ENCODE peak calls at places on chromosome 6, in four cellular contexts. One of them, this sample, is unnamed.
A peak's percentile ranks its signal among the peaks of the same experiment; 100 is the strongest.

GRCh38 chr6:137659871-137660270 is 165.7 kb upstream of the OLIG3 start:
- DNase-seq in RPMI7951: no peak
- DNase-seq in activated CD8-positive, alpha-beta T cell treated with anti-CD3 and anti-CD28 coated beads, Interleukin-2, amount 10 ng/mL, durations not matched to agents 7 days and 5 days: no peak
- DNase-seq in GM03348: no peak
- DNase-seq in this sample: no peak

GRCh38 chr6:165317723-165318122 is 8.3 kb upstream of the C6orf118 start:
- DNase-seq in RPMI7951: no peak
- DNase-seq in activated CD8-positive, alpha-beta T cell treated with anti-CD3 and anti-CD28 coated beads, Interleukin-2, amount 10 ng/mL, durations not matched to agents 7 days and 5 days: no peak
- DNase-seq in GM03348: no peak
- DNase-seq in this sample: no peak

GRCh38 chr6:33433560-33434191 is 13.8 kb downstream of the SYNGAP1 start:
- DNase-seq in RPMI7951: no peak
- DNase-seq in activated CD8-positive, alpha-beta T cell treated with anti-CD3 and anti-CD28 coated beads, Interleukin-2, amount 10 ng/mL, durations not matched to agents 7 days and 5 days: no peak
- DNase-seq in GM03348: no peak
- DNase-seq in this sample: no peak

GRCh38 chr6:1424306-1424927 is 35.0 kb downstream of the FOXF2 start:
- DNase-seq in RPMI7951: peak; percentile 70
- DNase-seq in activated CD8-positive, alpha-beta T cell treated with anti-CD3 and anti-CD28 coated beads, Interleukin-2, amount 10 ng/mL, durations not matched to agents 7 days and 5 days: peak; percentile 38
- DNase-seq in GM03348: peak; percentile 78
- DNase-seq in this sample: peak; percentile 51

GRCh38 chr6:159250633-159251032 is 81.4 kb downstream of the FNDC1 start:
- DNase-seq in RPMI7951: no peak
- DNase-seq in activated CD8-positive, alpha-beta T cell treated with anti-CD3 and anti-CD28 coated beads, Interleukin-2, amount 10 ng/mL, durations not matched to agents 7 days and 5 days: no peak
- DNase-seq in GM03348: no peak
- DNase-seq in this sample: no peak

GRCh38 chr6:44041461-44042260 is 85.6 kb downstream of the MRPL14 start:
- DNase-seq in RPMI7951: peak; percentile 99
- DNase-seq in activated CD8-positive, alpha-beta T cell treated with anti-CD3 and anti-CD28 coated beads, Interleukin-2, amount 10 ng/mL, durations not matched to agents 7 days and 5 days: no peak
- DNase-seq in GM03348: peak; percentile 92
- DNase-seq in this sample: peak; percentile 96

GRCh38 chr6:34791164-34791841 is 580 bp upstream of the BLTP3A start:
- DNase-seq in RPMI7951: peak; percentile 32
- DNase-seq in activated CD8-positive, alpha-beta T cell treated with anti-CD3 and anti-CD28 coated beads, Interleukin-2, amount 10 ng/mL, durations not matched to agents 7 days and 5 days: no peak
- DNase-seq in GM03348: peak; percentile 56
- DNase-seq in this sample: no peak

GRCh38 chr6:150719099-150719767 is 119.5 kb downstream of the PLEKHG1 start:
- DNase-seq in RPMI7951: no peak
- DNase-seq in activated CD8-positive, alpha-beta T cell treated with anti-CD3 and anti-CD28 coated beads, Interleukin-2, amount 10 ng/mL, durations not matched to agents 7 days and 5 days: no peak
- DNase-seq in GM03348: no peak
- DNase-seq in this sample: no peak

GRCh38 chr6:144405173-144405572 is 120.0 kb downstream of the UTRN start:
- DNase-seq in RPMI7951: peak; percentile 59
- DNase-seq in activated CD8-positive, alpha-beta T cell treated with anti-CD3 and anti-CD28 coated beads, Interleukin-2, amount 10 ng/mL, durations not matched to agents 7 days and 5 days: no peak
- DNase-seq in GM03348: no peak
- DNase-seq in this sample: peak; percentile 21

GRCh38 chr6:147095316-147095715 is 108.9 kb upstream of the STXBP5 start:
- DNase-seq in RPMI7951: peak; percentile 28
- DNase-seq in activated CD8-positive, alpha-beta T cell treated with anti-CD3 and anti-CD28 coated beads, Interleukin-2, amount 10 ng/mL, durations not matched to agents 7 days and 5 days: no peak
- DNase-seq in GM03348: no peak
- DNase-seq in this sample: no peak

GRCh38 chr6:102229271-102229670 is 835.8 kb downstream of the GRIK2 start:
- DNase-seq in RPMI7951: no peak
- DNase-seq in activated CD8-positive, alpha-beta T cell treated with anti-CD3 and anti-CD28 coated beads, Interleukin-2, amount 10 ng/mL, durations not matched to agents 7 days and 5 days: no peak
- DNase-seq in GM03348: no peak
- DNase-seq in this sample: no peak

GRCh38 chr6:21078497-21078896 is 515.1 kb upstream of the SOX4 start:
- DNase-seq in RPMI7951: no peak
- DNase-seq in activated CD8-positive, alpha-beta T cell treated with anti-CD3 and anti-CD28 coated beads, Interleukin-2, amount 10 ng/mL, durations not matched to agents 7 days and 5 days: no peak
- DNase-seq in GM03348: no peak
- DNase-seq in this sample: no peak

GRCh38 chr6:42766163-42766670 is 15.6 kb upstream of the BICRAL start:
- DNase-seq in RPMI7951: peak; percentile 82
- DNase-seq in activated CD8-positive, alpha-beta T cell treated with anti-CD3 and anti-CD28 coated beads, Interleukin-2, amount 10 ng/mL, durations not matched to agents 7 days and 5 days: no peak
- DNase-seq in GM03348: peak; percentile 57
- DNase-seq in this sample: no peak

GRCh38 chr6:161211380-161212035 is 62.4 kb downstream of the AGPAT4 start:
- DNase-seq in RPMI7951: no peak
- DNase-seq in activated CD8-positive, alpha-beta T cell treated with anti-CD3 and anti-CD28 coated beads, Interleukin-2, amount 10 ng/mL, durations not matched to agents 7 days and 5 days: no peak
- DNase-seq in GM03348: no peak
- DNase-seq in this sample: no peak

GRCh38 chr6:158413814-158414563 is 101.7 kb downstream of the TULP4 start:
- DNase-seq in RPMI7951: no peak
- DNase-seq in activated CD8-positive, alpha-beta T cell treated with anti-CD3 and anti-CD28 coated beads, Interleukin-2, amount 10 ng/mL, durations not matched to agents 7 days and 5 days: no peak
- DNase-seq in GM03348: no peak
- DNase-seq in this sample: no peak

GRCh38 chr6:166743925-166744653 is 117.0 kb upstream of the RPS6KA2 start:
- DNase-seq in RPMI7951: no peak
- DNase-seq in activated CD8-positive, alpha-beta T cell treated with anti-CD3 and anti-CD28 coated beads, Interleukin-2, amount 10 ng/mL, durations not matched to agents 7 days and 5 days: no peak
- DNase-seq in GM03348: no peak
- DNase-seq in this sample: no peak

GRCh38 chr6:33455051-33455450 is 675 bp downstream of the ZBTB9 start:
- DNase-seq in RPMI7951: no peak
- DNase-seq in activated CD8-positive, alpha-beta T cell treated with anti-CD3 and anti-CD28 coated beads, Interleukin-2, amount 10 ng/mL, durations not matched to agents 7 days and 5 days: no peak
- DNase-seq in GM03348: no peak
- DNase-seq in this sample: no peak

GRCh38 chr6:699319-699718 is 6.4 kb upstream of the EXOC2 start:
- DNase-seq in RPMI7951: no peak
- DNase-seq in activated CD8-positive, alpha-beta T cell treated with anti-CD3 and anti-CD28 coated beads, Interleukin-2, amount 10 ng/mL, durations not matched to agents 7 days and 5 days: no peak
- DNase-seq in GM03348: no peak
- DNase-seq in this sample: no peak

GRCh38 chr6:41222045-41222444 is 6.1 kb upstream of the TREML4 start:
- DNase-seq in RPMI7951: no peak
- DNase-seq in activated CD8-positive, alpha-beta T cell treated with anti-CD3 and anti-CD28 coated beads, Interleukin-2, amount 10 ng/mL, durations not matched to agents 7 days and 5 days: no peak
- DNase-seq in GM03348: no peak
- DNase-seq in this sample: no peak

GRCh38 chr6:136113736-136114173 is 136.4 kb downstream of the MTFR2 start:
- DNase-seq in RPMI7951: peak; percentile 47
- DNase-seq in activated CD8-positive, alpha-beta T cell treated with anti-CD3 and anti-CD28 coated beads, Interleukin-2, amount 10 ng/mL, durations not matched to agents 7 days and 5 days: no peak
- DNase-seq in GM03348: peak; percentile 47
- DNase-seq in this sample: peak; percentile 88

GRCh38 chr6:42696526-42697267 is 25.7 kb downstream of the PRPH2 start:
- DNase-seq in RPMI7951: no peak
- DNase-seq in activated CD8-positive, alpha-beta T cell treated with anti-CD3 and anti-CD28 coated beads, Interleukin-2, amount 10 ng/mL, durations not matched to agents 7 days and 5 days: no peak
- DNase-seq in GM03348: peak; percentile 82
- DNase-seq in this sample: peak; percentile 49

GRCh38 chr6:113050010-113050893 is 703.1 kb downstream of the RFPL4B start:
- DNase-seq in RPMI7951: peak; percentile 64
- DNase-seq in activated CD8-positive, alpha-beta T cell treated with anti-CD3 and anti-CD28 coated beads, Interleukin-2, amount 10 ng/mL, durations not matched to agents 7 days and 5 days: no peak
- DNase-seq in GM03348: peak; percentile 27
- DNase-seq in this sample: no peak

GRCh38 chr6:84657025-84657424 is 107.4 kb downstream of the TBX18 start:
- DNase-seq in RPMI7951: no peak
- DNase-seq in activated CD8-positive, alpha-beta T cell treated with anti-CD3 and anti-CD28 coated beads, Interleukin-2, amount 10 ng/mL, durations not matched to agents 7 days and 5 days: no peak
- DNase-seq in GM03348: no peak
- DNase-seq in this sample: no peak

GRCh38 chr6:44036196-44036595 is 91.1 kb downstream of the MRPL14 start:
- DNase-seq in RPMI7951: peak; percentile 24
- DNase-seq in activated CD8-positive, alpha-beta T cell treated with anti-CD3 and anti-CD28 coated beads, Interleukin-2, amount 10 ng/mL, durations not matched to agents 7 days and 5 days: no peak
- DNase-seq in GM03348: peak; percentile 60
- DNase-seq in this sample: no peak

GRCh38 chr6:53044071-53044470 is 21.1 kb upstream of the FBXO9 start:
- DNase-seq in RPMI7951: peak; percentile 44
- DNase-seq in activated CD8-positive, alpha-beta T cell treated with anti-CD3 and anti-CD28 coated beads, Interleukin-2, amount 10 ng/mL, durations not matched to agents 7 days and 5 days: no peak
- DNase-seq in GM03348: no peak
- DNase-seq in this sample: no peak

GRCh38 chr6:131258010-131258652 is 122.9 kb downstream of the AKAP7 start:
- DNase-seq in RPMI7951: no peak
- DNase-seq in activated CD8-positive, alpha-beta T cell treated with anti-CD3 and anti-CD28 coated beads, Interleukin-2, amount 10 ng/mL, durations not matched to agents 7 days and 5 days: no peak
- DNase-seq in GM03348: no peak
- DNase-seq in this sample: no peak

GRCh38 chr6:25934735-25935313 is 4.3 kb upstream of the SLC17A2 start:
- DNase-seq in RPMI7951: no peak
- DNase-seq in activated CD8-positive, alpha-beta T cell treated with anti-CD3 and anti-CD28 coated beads, Interleukin-2, amount 10 ng/mL, durations not matched to agents 7 days and 5 days: no peak
- DNase-seq in GM03348: no peak
- DNase-seq in this sample: no peak

GRCh38 chr6:41576667-41577066 is 30.5 kb downstream of the FOXP4 start:
- DNase-seq in RPMI7951: no peak
- DNase-seq in activated CD8-positive, alpha-beta T cell treated with anti-CD3 and anti-CD28 coated beads, Interleukin-2, amount 10 ng/mL, durations not matched to agents 7 days and 5 days: no peak
- DNase-seq in GM03348: no peak
- DNase-seq in this sample: no peak

GRCh38 chr6:111653434-111653833 is 47.8 kb upstream of the TRAF3IP2 start:
- DNase-seq in RPMI7951: no peak
- DNase-seq in activated CD8-positive, alpha-beta T cell treated with anti-CD3 and anti-CD28 coated beads, Interleukin-2, amount 10 ng/mL, durations not matched to agents 7 days and 5 days: no peak
- DNase-seq in GM03348: no peak
- DNase-seq in this sample: no peak

GRCh38 chr6:51542466-51542865 is 544.9 kb downstream of the PKHD1 start:
- DNase-seq in RPMI7951: no peak
- DNase-seq in activated CD8-positive, alpha-beta T cell treated with anti-CD3 and anti-CD28 coated beads, Interleukin-2, amount 10 ng/mL, durations not matched to agents 7 days and 5 days: no peak
- DNase-seq in GM03348: peak; percentile 23
- DNase-seq in this sample: no peak

GRCh38 chr6:140101367-140101766 is 726.9 kb upstream of the CITED2 start:
- DNase-seq in RPMI7951: peak; percentile 54
- DNase-seq in activated CD8-positive, alpha-beta T cell treated with anti-CD3 and anti-CD28 coated beads, Interleukin-2, amount 10 ng/mL, durations not matched to agents 7 days and 5 days: no peak
- DNase-seq in GM03348: peak; percentile 39
- DNase-seq in this sample: no peak

GRCh38 chr6:109793793-109794192 is 102.7 kb downstream of the FIG4 start:
- DNase-seq in RPMI7951: peak; percentile 92
- DNase-seq in activated CD8-positive, alpha-beta T cell treated with anti-CD3 and anti-CD28 coated beads, Interleukin-2, amount 10 ng/mL, durations not matched to agents 7 days and 5 days: no peak
- DNase-seq in GM03348: peak; percentile 82
- DNase-seq in this sample: peak; percentile 95

GRCh38 chr6:14284969-14285368 is 167.4 kb downstream of the CD83 start:
- DNase-seq in RPMI7951: no peak
- DNase-seq in activated CD8-positive, alpha-beta T cell treated with anti-CD3 and anti-CD28 coated beads, Interleukin-2, amount 10 ng/mL, durations not matched to agents 7 days and 5 days: no peak
- DNase-seq in GM03348: no peak
- DNase-seq in this sample: no peak

GRCh38 chr6:133899556-133899955 is 10.6 kb downstream of the TCF21 start:
- DNase-seq in RPMI7951: no peak
- DNase-seq in activated CD8-positive, alpha-beta T cell treated with anti-CD3 and anti-CD28 coated beads, Interleukin-2, amount 10 ng/mL, durations not matched to agents 7 days and 5 days: no peak
- DNase-seq in GM03348: no peak
- DNase-seq in this sample: peak; percentile 35

GRCh38 chr6:155041781-155042279 is 46.7 kb downstream of the TIAM2 start:
- DNase-seq in RPMI7951: no peak
- DNase-seq in activated CD8-positive, alpha-beta T cell treated with anti-CD3 and anti-CD28 coated beads, Interleukin-2, amount 10 ng/mL, durations not matched to agents 7 days and 5 days: no peak
- DNase-seq in GM03348: no peak
- DNase-seq in this sample: no peak

This sample was measured in stromal cell of bone marrow.